ENCODE peak calls at places on chromosomes 16 and 17, in six cellular contexts. D, E, F, C, U and S are unnamed samples.

GRCh38 chr16:9428355-9429005 is 337.0 kb downstream of the HAPSTR1 start:
- DNase-seq in D (no peak), E (no peak), F (no peak), C (no peak), U (no peak), S (no peak)

GRCh38 chr16:14131774-14132695 is 60.9 kb downstream of the MRTFB start:
- DNase-seq in D (no peak), E (no peak), F (no peak), C (no peak), U (peak; percentile 12), S (no peak)

GRCh38 chr16:24515186-24515585 is 24.2 kb upstream of the RBBP6 start:
- DNase-seq in D (no peak), E (no peak), F (no peak), C (no peak), U (no peak), S (no peak)

GRCh38 chr17:68954146-68954971 is 833 bp downstream of the ABCA8 start:
- DNase-seq in D (no peak), E (no peak), F (no peak), C (no peak), U (peak; percentile 38), S (no peak)

GRCh38 chr16:49755291-49755611 is 100.7 kb downstream of the ZNF423 start:
- DNase-seq in D (peak; percentile 23), E (no peak), F (no peak), C (no peak), U (peak; percentile 49), S (no peak)

GRCh38 chr17:79749156-79749815 is 18.5 kb downstream of the ENPP7 start:
- DNase-seq in D (no peak), E (no peak), F (no peak), C (no peak), U (peak; percentile 80), S (no peak)

GRCh38 chr16:57498031-57498430 is 11.7 kb upstream of the DOK4 start:
- DNase-seq in D (no peak), E (no peak), F (no peak), C (no peak), U (no peak), S (no peak)

GRCh38 chr17:37274432-37274831 is 101.4 kb upstream of the C17orf78 start:
- DNase-seq in D (no peak), E (no peak), F (no peak), C (no peak), U (no peak), S (peak; percentile 26)

GRCh38 chr17:49637050-49637449 is 40.8 kb downstream of the SPOP start:
- DNase-seq in D (no peak), E (no peak), F (no peak), C (no peak), U (no peak), S (no peak)

GRCh38 chr16:11783319-11784047 is 13.6 kb downstream of the ZC3H7A start:
- DNase-seq in D (peak; percentile 62), E (no peak), F (no peak), C (no peak), U (no peak), S (no peak)

GRCh38 chr17:20073056-20073979 is 64.2 kb downstream of the SPECC1 start:
- DNase-seq in D (peak; percentile 90), E (no peak), F (no peak), C (no peak), U (peak; percentile 51), S (no peak)

GRCh38 chr17:42414782-42415409 is 8.2 kb downstream of the CAVIN1 start:
- DNase-seq in D (peak; percentile 96), E (no peak), F (no peak), C (no peak), U (no peak), S (no peak)